ENCODE peak calls at places on chromosomes 11 and 22, in ten cellular contexts. A is KG1, U is lung, T is upper lobe of right lung, G is cardiac fibroblast, V is GM10248, S is anterior cingulate cortex, E is lower leg skin, Q is C1 segment of cervical spinal cord, R is iris pigment epithelial cell. Z is an unnamed sample.

GRCh38 chr11:2750601-2751522 is 51.1 kb upstream of the KCNQ1OT1 start:
- DNase-seq in A (no peak), U (no peak), T (peak; percentile 56), G (no peak), V (no peak), S (peak; percentile 38), E (no peak), Q (peak; percentile 10), R (peak; percentile 7), Z (no peak)

GRCh38 chr22:47818496-47818895 is 1056.0 kb downstream of the TBC1D22A start:
- DNase-seq in A (no peak), U (no peak), T (no peak), G (no peak), V (no peak), S (no peak), E (no peak), Q (no peak), R (no peak), Z (no peak)

GRCh38 chr22:33923033-33923432 is 2.8 kb upstream of the LARGE1 start:
- DNase-seq in A (no peak), U (no peak), T (no peak), G (peak; percentile 32), V (no peak), S (no peak), E (no peak), Q (no peak), R (no peak), Z (no peak)

GRCh38 chr11:58028687-58029411 is 1.9 kb upstream of the OR6Q1 start:
- DNase-seq in A (no peak), U (no peak), T (no peak), G (peak; percentile 28), V (no peak), S (no peak), E (no peak), Q (peak; percentile 7), R (peak; percentile 20), Z (no peak)

GRCh38 chr11:122983438-122984185 is 2.0 kb upstream of the BSX start:
- DNase-seq in A (no peak), U (no peak), T (no peak), G (no peak), V (no peak), S (no peak), E (no peak), Q (no peak), R (no peak), Z (no peak)

GRCh38 chr11:112302226-112302868 is 41.7 kb upstream of the PLET1 start:
- DNase-seq in A (no peak), U (no peak), T (no peak), G (peak; percentile 30), V (no peak), S (no peak), E (no peak), Q (no peak), R (no peak), Z (no peak)

GRCh38 chr11:68211546-68211945 is 1.6 kb downstream of the KMT5B start:
- DNase-seq in A (no peak), U (no peak), T (no peak), G (no peak), V (no peak), S (no peak), E (no peak), Q (no peak), R (no peak), Z (no peak)

GRCh38 chr11:66881927-66882452 is 25.1 kb downstream of the LRFN4 start:
- DNase-seq in A (no peak), U (no peak), T (no peak), G (no peak), V (no peak), S (no peak), E (no peak), Q (no peak), R (no peak), Z (peak; percentile 34)

GRCh38 chr11:80937831-80938230 is 1497.0 kb upstream of the TENM4 start:
- DNase-seq in A (no peak), U (no peak), T (no peak), G (peak; percentile 22), V (no peak), S (no peak), E (no peak), Q (no peak), R (no peak), Z (no peak)

GRCh38 chr11:75204012-75204674 is 36.4 kb upstream of the TPBGL start:
- DNase-seq in A (no peak), U (no peak), T (peak; percentile 37), G (no peak), V (no peak), S (no peak), E (no peak), Q (no peak), R (no peak), Z (no peak)

GRCh38 chr11:10116588-10116987 is 177.4 kb downstream of the SBF2 start:
- DNase-seq in A (no peak), U (no peak), T (no peak), G (peak; percentile 33), V (no peak), S (no peak), E (no peak), Q (no peak), R (no peak), Z (no peak)

GRCh38 chr11:127105578-127105977 is 105.0 kb upstream of the KIRREL3 start:
- DNase-seq in A (no peak), U (no peak), T (no peak), G (no peak), V (no peak), S (no peak), E (no peak), Q (no peak), R (no peak), Z (no peak)

GRCh38 chr11:76391039-76391438 is 9.9 kb downstream of the GVQW3 start:
- DNase-seq in A (no peak), U (no peak), T (no peak), G (no peak), V (no peak), S (no peak), E (no peak), Q (no peak), R (no peak), Z (no peak)

GRCh38 chr22:41766476-41766875 is 34.0 kb upstream of the CCDC134 start:
- DNase-seq in A (no peak), U (no peak), T (no peak), G (no peak), V (no peak), S (no peak), E (no peak), Q (no peak), R (no peak), Z (no peak)

GRCh38 chr22:24161909-24162308 is 19.4 kb upstream of the SUSD2 start:
- DNase-seq in A (no peak), U (no peak), T (no peak), G (no peak), V (no peak), S (no peak), E (no peak), Q (no peak), R (no peak), Z (peak; percentile 51)

GRCh38 chr11:32297629-32298028 is 137.7 kb downstream of the WT1 start:
- DNase-seq in A (no peak), U (no peak), T (no peak), G (peak; percentile 69), V (peak; percentile 32), S (peak; percentile 19), E (no peak), Q (no peak), R (peak; percentile 72), Z (no peak)

GRCh38 chr11:66476841-66477251 is 3.4 kb upstream of the DPP3 start:
- DNase-seq in A (no peak), U (no peak), T (no peak), G (no peak), V (no peak), S (peak; percentile 18), E (no peak), Q (no peak), R (no peak), Z (no peak)

GRCh38 chr22:20524004-20524481 is 16.6 kb downstream of the MED15 start:
- DNase-seq in A (no peak), U (no peak), T (no peak), G (peak; percentile 36), V (no peak), S (no peak), E (no peak), Q (no peak), R (no peak), Z (no peak)

GRCh38 chr11:12074529-12075195 is 35.7 kb upstream of the MICAL2 start:
- DNase-seq in A (no peak), U (no peak), T (no peak), G (peak; percentile 50), V (no peak), S (no peak), E (no peak), Q (no peak), R (peak; percentile 27), Z (no peak)

GRCh38 chr11:15158351-15159015 is 43.8 kb downstream of the INSC start:
- DNase-seq in A (no peak), U (no peak), T (no peak), G (peak; percentile 87), V (no peak), S (no peak), E (no peak), Q (no peak), R (peak; percentile 66), Z (no peak)

GRCh38 chr11:116170526-116171120 is 602.2 kb downstream of the BUD13 start:
- DNase-seq in A (no peak), U (no peak), T (no peak), G (no peak), V (no peak), S (no peak), E (no peak), Q (no peak), R (no peak), Z (no peak)

GRCh38 chr11:32385998-32386397 is 49.3 kb downstream of the WT1 start:
- DNase-seq in A (no peak), U (no peak), T (no peak), G (peak; percentile 77), V (no peak), S (peak; percentile 2), E (no peak), Q (no peak), R (peak; percentile 51), Z (no peak)

GRCh38 chr22:30883586-30884145 is 84.9 kb downstream of the MORC2 start:
- DNase-seq in A (no peak), U (no peak), T (no peak), G (no peak), V (no peak), S (no peak), E (no peak), Q (no peak), R (no peak), Z (no peak)

GRCh38 chr11:96307748-96308133 is 35.3 kb downstream of the MAML2 start:
- DNase-seq in A (no peak), U (no peak), T (no peak), G (peak; percentile 91), V (no peak), S (no peak), E (no peak), Q (no peak), R (peak; percentile 84), Z (no peak)

GRCh38 chr22:48456449-48456848 is 1371.2 kb downstream of the BRD1 start:
- DNase-seq in A (no peak), U (no peak), T (no peak), G (no peak), V (no peak), S (no peak), E (no peak), Q (no peak), R (no peak), Z (peak; percentile 29)

GRCh38 chr22:19764636-19765476 is 4.3 kb downstream of the TBX1 start:
- DNase-seq in A (no peak), U (no peak), T (no peak), G (no peak), V (no peak), S (no peak), E (no peak), Q (no peak), R (no peak), Z (no peak)

GRCh38 chr11:128586689-128587088 is 669 bp downstream of the ETS1 start:
- DNase-seq in A (no peak), U (no peak), T (no peak), G (no peak), V (no peak), S (no peak), E (no peak), Q (no peak), R (no peak), Z (no peak)

GRCh38 chr11:60895687-60896086 is 10.7 kb downstream of the PRPF19 start:
- DNase-seq in A (no peak), U (no peak), T (no peak), G (no peak), V (no peak), S (no peak), E (no peak), Q (no peak), R (no peak), Z (no peak)

Z was measured in psoas muscle.